ENCODE peak calls at places on chromosomes 13 and 19, in ten cellular contexts. A is HAP-1; F is left ventricle myocardium inferior; I is NCI-H510A treated with DMSO at 0.1 percent for 48 hours; Z is EL; R is astrocyte of the hippocampus; T is PC-3; G is activated T-helper 9 cell treated with anti-CD3 and anti-CD28 coated beads, Interleukin-2, amount 50 U/mL, for 16 hours; M is PC-9; E is NCI-H2107. V is an unnamed sample.

GRCh38 chr13:99965329-99966000 is 6.1 kb downstream of the ZIC5 start:
- DNase-seq in E (no peak), A (no peak), I (no peak), R (no peak), G (no peak), T (no peak), F (no peak), M (no peak), Z (no peak), V (no peak)

GRCh38 chr19:37977992-37978391 is 71.0 kb downstream of the SIPA1L3 start:
- DNase-seq in E (no peak), G (no peak), M (no peak), T (no peak), R (peak), Z (peak), A (peak), F (no peak), I (no peak), V (no peak)

GRCh38 chr13:28408235-28408848 is 86.6 kb downstream of the FLT1 start:
- DNase-seq in R (no peak), F (peak), G (no peak), E (no peak), M (no peak), T (no peak), A (peak), I (no peak), Z (no peak), V (no peak)

GRCh38 chr19:869245-870177 is 10.0 kb downstream of the CFD start:
- DNase-seq in T (peak), I (no peak), F (peak), E (no peak), Z (peak), G (no peak), R (peak), A (no peak), M (peak), V (no peak)

GRCh38 chr13:60267498-60268202 is 103.9 kb upstream of the DIAPH3 start:
- DNase-seq in A (no peak), G (no peak), M (no peak), R (peak), F (no peak), I (peak), Z (peak), E (no peak), T (no peak), V (no peak)

GRCh38 chr19:38142176-38143035 is 81.6 kb downstream of the DPF1 start:
- DNase-seq in M (no peak), E (no peak), A (peak), R (peak), I (peak), T (peak), Z (peak), G (no peak), F (peak), V (peak)

GRCh38 chr19:13207237-13208130 is 57.3 kb downstream of the IER2 start:
- DNase-seq in E (no peak), G (no peak), T (no peak), M (no peak), Z (peak), F (peak), R (peak), A (no peak), I (no peak), V (no peak)

GRCh38 chr13:94558721-94559120 is 37.2 kb downstream of the TGDS start:
- DNase-seq in T (no peak), M (no peak), I (no peak), R (no peak), G (no peak), Z (no peak), E (no peak), A (no peak), F (no peak), V (no peak)

GRCh38 chr13:26719356-26719945 is 41.1 kb downstream of the GPR12 start:
- DNase-seq in R (no peak), G (no peak), A (no peak), Z (peak), M (no peak), E (no peak), F (no peak), I (peak), T (peak), V (no peak)

GRCh38 chr19:11624064-11624463 is 26.8 kb downstream of the ZNF627 start:
- DNase-seq in G (no peak), E (no peak), M (no peak), T (peak), I (no peak), F (no peak), Z (peak), R (peak), A (no peak), V (no peak)

GRCh38 chr13:76637651-76638111 is 248.5 kb downstream of the KCTD12 start:
- DNase-seq in E (no peak), A (no peak), T (no peak), F (no peak), Z (peak), M (no peak), R (no peak), I (no peak), G (no peak), V (no peak)

GRCh38 chr19:47726467-47726866 is 13.2 kb downstream of the EHD2 start:
- DNase-seq in A (no peak), M (no peak), I (no peak), G (no peak), T (no peak), Z (peak), F (no peak), R (peak), E (no peak), V (no peak)

GRCh38 chr19:8131517-8131916 is 17.9 kb downstream of the FBN3 start:
- DNase-seq in F (no peak), A (no peak), R (no peak), T (no peak), I (no peak), Z (no peak), E (no peak), M (no peak), G (no peak), V (no peak)

GRCh38 chr13:32142115-32142514 is 110.5 kb downstream of the FRY start:
- DNase-seq in Z (no peak), R (no peak), E (no peak), G (no peak), A (no peak), F (no peak), T (no peak), I (no peak), M (no peak), V (no peak)

GRCh38 chr13:23321534-23322241 is 111.8 kb downstream of the SACS start:
- DNase-seq in E (no peak), Z (peak), R (peak), T (peak), I (no peak), M (no peak), A (no peak), G (no peak), F (peak), V (peak)

GRCh38 chr19:19425170-19425875 is 19.8 kb downstream of the GATAD2A start:
- DNase-seq in I (no peak), T (no peak), A (no peak), E (no peak), F (no peak), Z (no peak), G (no peak), R (no peak), M (no peak), V (no peak)

GRCh38 chr13:113938716-113939115 is 35.2 kb downstream of the C13orf46 start:
- DNase-seq in Z (no peak), F (no peak), T (no peak), M (no peak), E (peak), R (no peak), A (no peak), I (no peak), G (no peak), V (no peak)

GRCh38 chr19:1932395-1932794 is 8.6 kb upstream of the CSNK1G2 start:
- DNase-seq in G (no peak), I (no peak), M (no peak), R (no peak), Z (no peak), E (no peak), T (no peak), A (no peak), F (no peak), V (no peak)

GRCh38 chr13:109494955-109495354 is 291.4 kb downstream of the IRS2 start:
- DNase-seq in M (no peak), R (peak), F (no peak), E (no peak), G (no peak), Z (peak), A (no peak), I (no peak), T (peak), V (no peak)

GRCh38 chr19:1991516-1991915 is 24.0 kb downstream of the BTBD2 start:
- DNase-seq in I (no peak), Z (no peak), E (no peak), M (no peak), A (no peak), T (no peak), G (no peak), R (no peak), F (no peak), V (no peak)